ENCODE peak calls at places on chromosomes 3 and 15, in seven cellular contexts. B, K, T, U, J, C and Q are unnamed samples.
A peak's percentile ranks its signal among the peaks of the same experiment; 100 is the strongest.

GRCh38 chr3:110234831-110235230 is 836.8 kb upstream of the NECTIN3 start:
- DNase-seq in B (no peak), K (no peak), T (no peak), U (no peak), J (no peak), C (peak; percentile 28), Q (peak; percentile 5)

GRCh38 chr15:33985287-33985686 is 17.0 kb downstream of the CHRM5 start:
- DNase-seq in B (no peak), K (peak; percentile 63), T (no peak), U (peak; percentile 97), J (peak; percentile 67), C (peak; percentile 90), Q (peak; percentile 67)

GRCh38 chr15:80846416-80846815 is 67.2 kb downstream of the CEMIP start:
- DNase-seq in B (no peak), K (no peak), T (no peak), U (no peak), J (no peak), C (peak; percentile 31), Q (peak; percentile 36)

GRCh38 chr15:63301088-63301487 is 23.7 kb downstream of the APH1B start:
- DNase-seq in B (no peak), K (no peak), T (no peak), U (peak; percentile 42), J (no peak), C (no peak), Q (no peak)

GRCh38 chr3:7401418-7401817 is 540.5 kb downstream of the GRM7 start:
- DNase-seq in B (no peak), K (no peak), T (no peak), U (no peak), J (no peak), C (no peak), Q (no peak)

GRCh38 chr15:90698629-90699028 is 18.5 kb upstream of the BLM start:
- DNase-seq in B (no peak), K (no peak), T (no peak), U (no peak), J (no peak), C (no peak), Q (no peak)

GRCh38 chr3:42749753-42750231 is 23.3 kb downstream of the CCDC13 start:
- DNase-seq in B (no peak), K (peak; percentile 16), T (no peak), U (no peak), J (no peak), C (no peak), Q (peak; percentile 38)

GRCh38 chr15:49238342-49238741 is 68.3 kb downstream of the GALK2 start:
- DNase-seq in B (no peak), K (no peak), T (no peak), U (peak; percentile 85), J (no peak), C (peak; percentile 96), Q (no peak)

GRCh38 chr15:78312551-78312950 is 13.1 kb upstream of the SKIC8 start:
- DNase-seq in B (no peak), K (no peak), T (no peak), U (no peak), J (no peak), C (no peak), Q (no peak)

GRCh38 chr15:101669744-101670143 is 17.6 kb upstream of the TM2D3 start:
- DNase-seq in B (no peak), K (no peak), T (no peak), U (no peak), J (no peak), C (no peak), Q (peak; percentile 68)

GRCh38 chr15:99412626-99413025 is 153.2 kb upstream of the MEF2A start:
- DNase-seq in B (no peak), K (no peak), T (no peak), U (no peak), J (no peak), C (no peak), Q (no peak)

GRCh38 chr15:76147906-76148553 is 88.2 kb downstream of the TMEM266 start:
- DNase-seq in B (no peak), K (peak; percentile 35), T (no peak), U (no peak), J (no peak), C (peak; percentile 29), Q (peak; percentile 53)

GRCh38 chr3:162398554-162398953 is 901.9 kb downstream of the OTOL1 start:
- DNase-seq in B (peak; percentile 19), K (no peak), T (no peak), U (no peak), J (no peak), C (no peak), Q (no peak)

GRCh38 chr3:66816110-66816761 is 181.9 kb upstream of the KBTBD8 start:
- DNase-seq in B (no peak), K (peak; percentile 13), T (no peak), U (peak; percentile 70), J (no peak), C (peak; percentile 83), Q (peak; percentile 66)

GRCh38 chr3:150653110-150653561 is 50.0 kb downstream of the SELENOT start:
- DNase-seq in B (no peak), K (no peak), T (no peak), U (no peak), J (no peak), C (no peak), Q (no peak)

GRCh38 chr3:27888562-27888961 is 166.4 kb upstream of the EOMES start:
- DNase-seq in B (no peak), K (peak; percentile 2), T (no peak), U (no peak), J (no peak), C (peak; percentile 0), Q (peak; percentile 13)

GRCh38 chr3:61669676-61670299 is 108.4 kb downstream of the PTPRG start:
- DNase-seq in B (peak; percentile 34), K (peak; percentile 61), T (no peak), U (peak; percentile 33), J (no peak), C (no peak), Q (peak; percentile 77)

GRCh38 chr3:184337981-184338380 is 581 bp downstream of the FAM131A start:
- DNase-seq in B (no peak), K (no peak), T (no peak), U (no peak), J (no peak), C (no peak), Q (no peak)

GRCh38 chr3:184339016-184339415 is 1.6 kb downstream of the FAM131A start:
- DNase-seq in B (no peak), K (no peak), T (no peak), U (no peak), J (no peak), C (no peak), Q (peak; percentile 43)

GRCh38 chr3:184336484-184337230 is 743 bp upstream of the FAM131A start:
- DNase-seq in B (no peak), K (peak; percentile 51), T (no peak), U (peak; percentile 68), J (no peak), C (peak; percentile 65), Q (peak; percentile 67)

GRCh38 chr3:184337315-184337714 is at the start of gene FAM131A:
- DNase-seq in B (peak; percentile 77), K (no peak), T (no peak), U (peak; percentile 61), J (no peak), C (peak; percentile 28), Q (no peak)

DNA sequence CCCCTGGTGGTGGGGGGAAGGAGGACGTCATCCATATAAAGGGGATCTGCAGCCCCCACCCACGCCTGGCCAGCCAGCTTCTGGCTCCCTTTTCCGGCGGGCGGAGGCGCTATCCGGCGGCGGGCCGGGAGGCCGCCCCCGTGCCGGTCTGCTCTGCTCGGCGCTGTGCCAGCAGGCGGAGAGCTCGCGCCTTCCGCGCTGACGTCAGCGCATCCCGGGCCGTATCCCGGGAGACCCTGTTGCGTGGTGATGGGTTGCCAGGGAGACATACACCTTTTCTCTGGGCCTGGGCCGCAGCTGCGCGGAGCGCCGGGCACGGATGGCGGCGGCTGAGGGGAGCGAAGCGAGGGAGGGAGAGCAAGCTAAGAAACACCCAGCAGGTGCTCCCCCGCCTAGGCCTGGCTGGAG is 1.1 kb downstream of the FAM131A start:
- DNase-seq in B (peak; percentile 85), K (no peak), T (no peak), U (peak; percentile 84), J (no peak), C (peak; percentile 87), Q (peak; percentile 72)
- TF ChIP-seq CTCF in B (peak; percentile 40), K (no peak), T (no peak), U (peak; percentile 16), J (no peak), C (peak; percentile 9), Q (no peak)

DNA sequence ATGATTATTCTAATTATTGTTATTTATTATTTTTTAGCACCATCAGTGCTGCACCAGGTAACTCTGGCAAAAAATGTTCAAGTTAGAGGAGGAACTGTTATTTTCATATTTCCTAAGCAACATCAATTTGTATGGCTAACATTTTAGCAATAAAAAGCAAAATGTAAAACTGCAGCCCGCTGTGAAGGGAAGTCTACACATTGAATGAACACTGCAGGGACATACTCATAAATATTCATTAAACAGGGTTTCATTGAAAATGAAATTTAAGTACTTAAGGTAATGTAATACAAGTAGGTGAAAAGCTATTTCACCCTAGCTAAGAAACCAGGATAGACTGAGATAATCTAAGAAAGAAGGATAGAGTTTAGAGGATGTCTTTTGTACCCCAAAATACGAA is 532.7 kb downstream of the NLGN1 start:
- DNase-seq in B (no peak), K (no peak), T (no peak), U (no peak), J (no peak), C (no peak), Q (no peak)
- H3K4me3 ChIP-seq in B (no peak overlapping the region), K (no peak overlapping the region), T (no peak overlapping the region), U (no peak overlapping the region), J (no peak overlapping the region), C (no peak overlapping the region), Q (no peak overlapping the region)

GRCh38 chr15:38646716-38647115 is 82.1 kb upstream of the RASGRP1 start:
- DNase-seq in B (no peak), K (no peak), T (no peak), U (no peak), J (no peak), C (no peak), Q (no peak)

GRCh38 chr15:38650384-38650783 is 85.8 kb upstream of the RASGRP1 start:
- DNase-seq in B (no peak), K (no peak), T (no peak), U (no peak), J (no peak), C (no peak), Q (no peak)

GRCh38 chr15:38648116-38648843 is 83.7 kb upstream of the RASGRP1 start:
- DNase-seq in B (no peak), K (peak; percentile 90), T (no peak), U (no peak), J (no peak), C (peak; percentile 4), Q (peak; percentile 97)

GRCh38 chr15:38650936-38651327 is 86.3 kb upstream of the RASGRP1 start:
- DNase-seq in B (no peak), K (no peak), T (no peak), U (no peak), J (no peak), C (no peak), Q (no peak)

GRCh38 chr15:38647683-38648082 is 83.1 kb upstream of the RASGRP1 start:
- DNase-seq in B (no peak), K (peak; percentile 56), T (no peak), U (peak; percentile 7), J (no peak), C (peak; percentile 19), Q (peak; percentile 74)
- TF ChIP-seq CTCF in B (peak; percentile 46), K (peak; percentile 72), T (peak; percentile 36), U (peak; percentile 28), J (peak; percentile 51), C (peak; percentile 37), Q (peak; percentile 70)

DNA sequence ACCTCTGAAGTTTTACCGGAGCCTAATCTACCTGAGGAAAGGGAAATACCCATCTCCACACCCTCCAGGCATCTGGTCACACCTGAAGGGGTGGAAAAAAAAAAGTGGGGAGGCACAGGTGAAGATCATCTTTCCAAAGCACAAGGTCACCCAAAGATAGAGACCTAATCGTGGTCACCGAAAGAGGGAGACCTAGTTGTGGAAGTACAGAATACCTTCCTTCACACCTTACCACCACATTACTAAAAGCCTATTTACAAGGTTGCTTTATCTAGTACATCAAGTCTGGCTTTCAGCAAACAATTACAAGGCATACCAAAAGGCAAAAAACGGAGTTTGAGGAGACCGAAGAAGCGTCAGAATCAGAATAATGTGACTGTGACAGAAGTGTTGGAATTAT is 110.0 kb upstream of the ARPP21 start:
- DNase-seq in B (no peak), K (no peak), T (no peak), U (no peak), J (no peak), C (no peak), Q (no peak)
- H3K4me3 ChIP-seq in B (no peak overlapping the region), K (no peak overlapping the region), T (no peak overlapping the region), U (no peak overlapping the region), J (no peak overlapping the region), C (no peak overlapping the region), Q (no peak overlapping the region)